ENCODE peak calls at places on chromosomes 11 and 22, in four cellular contexts. W, M, L and X are unnamed samples.

GRCh38 chr11:555500-556174 is 4.9 kb downstream of the LMNTD2 start:
- DNase-seq in W (peak), M (no peak), L (no peak), X (no peak)

GRCh38 chr11:62958547-62959071 is 26.2 kb downstream of the SLC22A6 start:
- DNase-seq in W (no peak), M (peak), L (peak), X (peak)

GRCh38 chr11:84089072-84090057 is 803.2 kb upstream of the CCDC90B start:
- DNase-seq in W (no peak), M (no peak), L (no peak), X (no peak)

GRCh38 chr11:130636672-130637463 is 188.4 kb downstream of the ADAMTS15 start:
- DNase-seq in W (no peak), M (no peak), L (no peak), X (no peak)

GRCh38 chr11:26572770-26573402 is 823 bp upstream of the MUC15 start:
- DNase-seq in W (no peak), M (no peak), L (peak), X (no peak)

GRCh38 chr22:49951986-49952896 is 8.3 kb upstream of the PIM3 start:
- DNase-seq in W (no peak), M (no peak), L (no peak), X (no peak)

GRCh38 chr11:120188831-120189455 is 21.9 kb upstream of the OAF start:
- DNase-seq in W (no peak), M (peak), L (no peak), X (no peak)

GRCh38 chr11:16335236-16335962 is 20.9 kb downstream of the SOX6 start:
- DNase-seq in W (no peak), M (no peak), L (no peak), X (no peak)

GRCh38 chr22:16914006-16914405 is 88.8 kb upstream of the XKR3 start:
- DNase-seq in W (no peak), M (no peak), L (no peak), X (no peak)

GRCh38 chr11:34358666-34359547 is 1.1 kb upstream of the ABTB2 start:
- DNase-seq in W (peak), M (peak), L (peak), X (peak)

GRCh38 chr11:1763336-1763795 is 361 bp downstream of the CTSD start:
- DNase-seq in W (peak), M (peak), L (no peak), X (no peak)

GRCh38 chr11:11960687-11961086 is 47.7 kb downstream of the DKK3 start:
- DNase-seq in W (no peak), M (no peak), L (no peak), X (peak)

GRCh38 chr22:35740616-35741015 is 22.9 kb downstream of the APOL5 start:
- DNase-seq in W (no peak), M (no peak), L (no peak), X (no peak)

GRCh38 chr22:26835929-26836528 is 178.6 kb downstream of the MIAT start:
- DNase-seq in W (peak), M (no peak), L (no peak), X (no peak)

GRCh38 chr22:44392446-44392921 is 79.7 kb upstream of the SHISAL1 start:
- DNase-seq in W (no peak), M (peak), L (no peak), X (peak)

GRCh38 chr11:117226388-117227385 is 5.2 kb downstream of the PCSK7 start:
- DNase-seq in W (peak), M (no peak), L (peak), X (no peak)

GRCh38 chr11:108929241-108929640 is 264.4 kb downstream of the DDX10 start:
- DNase-seq in W (no peak), M (no peak), L (no peak), X (no peak)

GRCh38 chr11:103673773-103674172 is 362.7 kb upstream of the DDI1 start:
- DNase-seq in W (no peak), M (no peak), L (no peak), X (no peak)

GRCh38 chr11:92251980-92252379 is 27.4 kb downstream of the FAT3 start:
- DNase-seq in W (no peak), M (no peak), L (no peak), X (no peak)

GRCh38 chr11:119995730-119996491 is 142.0 kb downstream of the TRIM29 start:
- DNase-seq in W (no peak), M (no peak), L (peak), X (no peak)

GRCh38 chr11:1410366-1411291 is 20.9 kb downstream of the BRSK2 start:
- DNase-seq in W (peak), M (no peak), L (no peak), X (no peak)

GRCh38 chr11:105573091-105573490 is 36.8 kb upstream of the GRIA4 start:
- DNase-seq in W (no peak), M (no peak), L (no peak), X (no peak)

GRCh38 chr11:47980907-47981621 is 705 bp downstream of the PTPRJ start:
- DNase-seq in W (peak), M (peak), L (no peak), X (peak)
- TF ChIP-seq CTCF in W (no peak), M (peak), L (peak), X (no peak)

GRCh38 chr11:100574894-100575769 is 112.0 kb upstream of the ARHGAP42 start:
- DNase-seq in W (no peak), M (no peak), L (no peak), X (no peak)
- TF ChIP-seq CTCF in W (no peak), M (peak), L (no peak), X (no peak)

GRCh38 chr22:28208797-28209196 is 289.7 kb upstream of the PITPNB start:
- DNase-seq in W (no peak), M (no peak), L (no peak), X (no peak)
- TF ChIP-seq CTCF in W (no peak), M (no peak), L (no peak), X (no peak)

DNA sequence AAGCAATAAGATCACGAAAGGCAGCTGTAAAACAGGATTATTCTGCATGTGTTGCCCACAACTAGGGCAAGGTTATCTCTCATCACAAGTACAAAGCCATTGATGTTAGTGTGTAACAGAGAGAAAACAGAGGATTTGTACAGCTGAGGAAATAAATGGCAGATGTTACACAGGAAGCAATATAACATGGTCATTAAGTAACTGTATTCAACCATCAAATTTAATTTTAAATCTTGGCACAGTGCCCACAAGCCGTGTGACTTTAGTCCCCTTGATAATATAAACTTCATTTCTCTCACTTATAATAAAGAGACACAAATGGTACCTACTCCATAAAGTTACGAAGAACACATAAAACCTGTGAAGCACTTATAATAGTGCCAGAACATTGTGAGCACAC is 17.3 kb downstream of the OR51E2 start:
- DNase-seq in W (no peak), M (no peak), L (no peak), X (no peak)
- TF ChIP-seq CTCF in W (no peak), M (no peak), L (no peak), X (no peak)